ENCODE peak calls at places on chromosome 15, in six cellular contexts. S is GM12891, X is K562, N is H1, P is GM12878, G is HepG2. J is an unnamed sample.

GRCh38 chr15:75672111-75672602 is 24.4 kb downstream of the SNX33 start:
- DNase-seq in G (no peak), N (no peak), P (no peak), S (no peak), X (no peak), J (no peak)

GRCh38 chr15:73838795-73839565 is 34.4 kb upstream of the TBC1D21 start:
- DNase-seq in N (no peak), G (no peak), X (no peak), P (no peak), S (no peak), J (no peak)

GRCh38 chr15:66138882-66139281 is 114.7 kb downstream of the MEGF11 start:
- DNase-seq in G (no peak), N (no peak), P (no peak), X (no peak), S (no peak), J (no peak)

GRCh38 chr15:47744973-47745372 is 27.7 kb downstream of the SEMA6D start:
- DNase-seq in G (no peak), N (no peak), P (no peak), X (no peak), S (no peak), J (no peak)

GRCh38 chr15:90826886-90827435 is 41.4 kb upstream of the FURIN start:
- DNase-seq in P (no peak), X (no peak), G (no peak), S (no peak), N (no peak), J (no peak)

GRCh38 chr15:55758580-55758986 is 15.6 kb upstream of the PRTG start:
- DNase-seq in P (no peak), N (no peak), S (no peak), G (no peak), X (no peak), J (no peak)

GRCh38 chr15:30929064-30929669 is 25.5 kb downstream of the FAN1 start:
- DNase-seq in P (no peak), N (no peak), G (no peak), X (no peak), S (no peak), J (no peak)

GRCh38 chr15:64917211-64917610 is 5.5 kb downstream of the ANKDD1A start:
- DNase-seq in S (no peak), P (no peak), G (no peak), N (no peak), X (no peak), J (no peak)

GRCh38 chr15:92000709-92001108 is 147.2 kb downstream of the SLCO3A1 start:
- DNase-seq in P (no peak), S (no peak), X (no peak), G (no peak), N (peak; percentile 55), J (no peak)

GRCh38 chr15:75775296-75776074 is 62.8 kb upstream of the CSPG4 start:
- DNase-seq in S (no peak), X (peak; percentile 82), G (peak; percentile 41), P (no peak), N (peak; percentile 61), J (no peak)

GRCh38 chr15:81939604-81940440 is 106.0 kb downstream of the MEX3B start:
- DNase-seq in P (no peak), S (peak; percentile 22), N (peak; percentile 53), X (peak; percentile 60), G (peak; percentile 19), J (peak; percentile 8)

GRCh38 chr15:55770261-55770660 is 27.3 kb upstream of the PRTG start:
- DNase-seq in P (no peak), G (no peak), S (no peak), N (no peak), X (no peak), J (no peak)

GRCh38 chr15:71194286-71194685 is 79.0 kb downstream of the THSD4 start:
- DNase-seq in S (no peak), P (no peak), G (no peak), X (no peak), N (peak; percentile 34), J (no peak)

GRCh38 chr15:74415966-74416916 is 17.5 kb downstream of the SEMA7A start:
- DNase-seq in G (no peak), S (no peak), P (no peak), X (no peak), N (no peak), J (no peak)

GRCh38 chr15:55088207-55088606 is 108.5 kb downstream of the RSL24D1 start:
- DNase-seq in X (no peak), S (no peak), G (no peak), P (no peak), N (no peak), J (no peak)

GRCh38 chr15:36940207-36940606 is 160.1 kb downstream of the MEIS2 start:
- DNase-seq in P (no peak), X (no peak), N (no peak), S (no peak), G (no peak), J (no peak)

GRCh38 chr15:70164910-70165791 is 67.4 kb upstream of the TLE3 start:
- DNase-seq in N (no peak), G (peak; percentile 25), S (no peak), X (no peak), P (no peak), J (no peak)

GRCh38 chr15:69499521-69500201 is 47.0 kb downstream of the RPLP1 start:
- DNase-seq in X (no peak), P (no peak), G (no peak), N (peak; percentile 44), S (no peak), J (no peak)

GRCh38 chr15:68277131-68277604 is 377 bp upstream of the FEM1B start:
- DNase-seq in S (no peak), G (no peak), P (no peak), N (no peak), X (no peak), J (no peak)

GRCh38 chr15:77629070-77630030 is 3.4 kb downstream of the LINGO1 start:
- DNase-seq in P (no peak), G (no peak), X (no peak), S (no peak), N (no peak), J (no peak)

GRCh38 chr15:48759921-48760320 is 50.9 kb downstream of the CEP152 start:
- DNase-seq in X (no peak), G (no peak), S (no peak), P (no peak), N (no peak), J (no peak)

GRCh38 chr15:69523010-69524001 is 70.7 kb downstream of the RPLP1 start:
- DNase-seq in P (no peak), N (peak; percentile 92), X (peak; percentile 60), G (peak; percentile 38), S (peak; percentile 56), J (peak; percentile 38)

DNA sequence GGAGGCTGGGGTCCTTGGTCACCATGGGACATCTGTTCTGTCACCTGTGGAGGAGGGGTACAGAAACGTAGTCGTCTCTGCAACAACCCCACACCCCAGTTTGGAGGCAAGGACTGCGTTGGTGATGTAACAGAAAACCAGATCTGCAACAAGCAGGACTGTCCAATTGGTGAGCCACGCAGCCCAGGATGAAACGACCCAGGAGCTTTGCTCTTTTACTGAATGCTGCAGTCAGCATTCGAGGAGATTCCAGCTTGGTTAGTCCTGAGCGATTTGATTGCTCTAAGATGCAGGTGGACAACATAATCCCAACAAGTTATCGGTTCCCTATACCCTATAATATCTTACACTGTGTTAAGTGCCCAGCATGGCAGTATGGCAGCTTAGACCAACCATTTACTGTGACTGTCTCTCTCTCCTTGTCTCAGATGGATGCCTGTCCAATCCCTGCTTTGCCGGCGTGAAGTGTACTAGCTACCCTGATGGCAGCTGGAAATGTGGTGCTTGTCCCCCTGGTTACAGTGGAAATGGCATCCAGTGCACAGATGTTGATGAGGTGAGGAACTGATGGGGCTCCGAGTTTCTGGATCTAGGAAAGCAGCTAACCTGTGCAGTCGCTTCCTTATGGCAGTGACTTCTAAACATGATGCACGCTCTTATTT is 7.8 kb downstream of the THBS1 start:
- DNase-seq in X (no peak), G (no peak), P (no peak), N (no peak), S (no peak), J (no peak)
- TF ChIP-seq TAF1 in X (no peak), G (no peak), P (no peak), N (no peak), S (no peak), J (no peak)

DNA sequence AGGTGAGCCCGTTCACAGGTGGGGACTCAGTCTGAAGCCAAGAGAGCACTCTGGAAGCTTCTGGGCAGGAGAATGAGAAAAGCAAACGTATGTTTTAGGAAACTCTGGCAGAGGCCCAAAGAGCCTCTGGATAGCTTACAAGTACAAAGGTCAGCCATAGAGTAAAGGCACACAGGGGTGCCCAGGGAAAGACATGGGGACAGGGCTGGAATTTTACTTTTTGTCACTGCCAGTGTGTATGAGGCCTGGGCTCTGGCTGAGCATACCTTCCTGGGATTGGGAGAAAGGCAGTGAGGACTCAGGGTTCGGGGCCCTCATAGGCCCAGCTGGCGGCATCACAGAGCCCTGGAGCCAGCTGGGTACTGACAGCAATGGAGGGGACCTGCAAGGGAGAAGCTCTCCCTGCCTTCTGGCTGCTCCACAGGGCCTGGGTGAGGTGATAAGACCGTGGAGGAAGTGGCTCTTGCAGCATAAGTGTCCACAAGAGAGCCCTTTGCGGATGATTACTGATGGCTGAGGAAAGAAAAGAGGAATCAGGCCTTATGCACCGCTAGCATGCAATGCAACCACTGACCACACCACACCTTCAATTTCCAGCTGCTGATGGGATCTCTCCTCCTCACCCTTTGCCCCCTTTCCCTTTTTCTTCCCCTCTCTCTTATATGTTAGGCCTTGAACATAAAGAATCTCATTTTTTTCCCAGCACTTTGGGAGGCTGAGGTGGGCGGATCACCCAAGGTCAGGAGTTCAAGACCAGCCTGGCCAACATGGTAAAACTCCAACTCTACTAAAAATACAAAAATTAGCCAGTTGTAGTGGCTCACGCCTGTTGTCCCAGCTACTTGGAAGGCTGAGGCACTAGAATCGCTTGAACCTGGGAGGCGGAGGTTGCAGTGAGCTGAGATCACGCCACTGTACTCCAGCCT is 25.1 kb upstream of the BCL2L10 start:
- DNase-seq in S (no peak), P (no peak), X (peak; percentile 61), N (no peak), G (peak; percentile 81), J (no peak)
- TF ChIP-seq POLR2A in S (no peak), P (no peak), X (no peak), N (no peak), G (no peak), J (no peak)

DNA sequence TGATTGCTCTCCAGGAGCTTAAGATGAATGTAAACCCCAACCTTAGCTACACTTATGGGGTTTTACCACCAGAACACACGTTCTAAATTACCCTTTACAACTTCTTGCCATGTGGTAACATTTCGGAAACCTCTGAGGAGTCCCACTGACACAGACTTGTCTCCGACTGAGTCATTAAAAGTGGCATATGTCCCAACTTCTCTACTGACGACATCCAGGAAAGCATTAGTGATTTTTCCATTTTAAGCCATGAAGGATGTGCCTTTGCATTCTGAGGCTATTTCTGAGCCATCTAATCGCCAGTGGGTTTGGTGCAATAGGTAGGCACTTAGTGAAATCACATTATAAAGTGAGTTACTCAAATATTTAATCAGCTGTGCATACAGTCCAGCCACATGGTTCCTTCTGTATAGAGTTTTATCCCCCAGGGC is 32.4 kb downstream of the C2CD4A start:
- DNase-seq in G (no peak), N (no peak), X (no peak), P (no peak), S (no peak), J (no peak)
- TF ChIP-seq POLR2AphosphoS5 in G (no peak), N (no peak), X (no peak), P (no peak), S (no peak), J (no peak)

DNA sequence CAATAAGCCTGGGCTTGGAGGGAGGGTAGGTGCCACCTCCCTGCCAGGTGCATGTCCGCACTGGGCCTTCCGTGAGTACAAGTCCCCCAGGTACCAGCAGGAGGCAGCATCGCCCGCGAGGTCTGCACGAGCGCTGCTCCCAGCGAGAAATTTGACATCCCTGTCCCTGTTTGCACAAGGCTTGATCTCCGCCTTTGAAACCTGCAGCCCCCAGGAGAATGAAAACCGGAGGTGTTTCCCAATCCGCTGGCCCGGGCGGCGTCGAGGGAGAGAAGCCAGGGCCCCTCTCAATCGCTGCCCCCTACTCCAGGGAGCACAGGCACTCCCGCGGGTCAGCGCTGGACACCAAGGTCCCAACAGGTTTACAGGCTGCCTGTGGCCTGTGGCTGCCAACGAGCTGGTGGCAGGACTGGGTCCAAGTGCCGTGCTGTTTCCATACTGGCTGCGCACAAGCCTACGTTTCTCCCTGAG is 961 bp downstream of the HAPLN3 start:
- DNase-seq in G (peak; percentile 49), X (peak; percentile 75), P (no peak), N (peak; percentile 95), S (peak; percentile 70), J (peak; percentile 61)
- TF ChIP-seq TAF1 in G (no peak), X (no peak), P (no peak), N (no peak), S (no peak), J (no peak)

J was measured in GM12892.